ENCODE peak calls at places on chromosomes 11 and 22, in ten cellular contexts. D, J, V, Z, A, M, U, W, B and S are unnamed samples.

GRCh38 chr11:65842144-65842543 is 8.4 kb downstream of the SNX32 start:
- DNase-seq in W (no peak), U (no peak), V (no peak), A (no peak), Z (no peak), M (no peak), J (no peak), D (no peak), B (no peak), S (no peak)

GRCh38 chr11:123351375-123351774 is 78.7 kb upstream of the GRAMD1B start:
- DNase-seq in W (no peak), M (no peak), U (no peak), J (no peak), A (no peak), D (no peak), B (no peak), Z (no peak), V (no peak), S (peak; percentile 78)

GRCh38 chr22:20922141-20922751 is 5.0 kb downstream of the CRKL start:
- DNase-seq in M (no peak), U (no peak), W (no peak), B (no peak), Z (no peak), J (no peak), V (no peak), A (no peak), D (no peak), S (no peak)

GRCh38 chr22:31833930-31834329 is 80.1 kb downstream of the DEPDC5 start:
- DNase-seq in W (no peak), B (no peak), M (no peak), U (no peak), Z (no peak), J (no peak), A (no peak), V (no peak), D (no peak), S (no peak)

GRCh38 chr11:65645710-65646109 is 7.8 kb downstream of the SIPA1 start:
- DNase-seq in M (no peak), U (peak; percentile 53), W (no peak), A (no peak), V (peak; percentile 36), Z (no peak), B (no peak), D (no peak), J (peak; percentile 54), S (no peak)

GRCh38 chr11:11998091-11998781 is 10.2 kb downstream of the DKK3 start:
- DNase-seq in U (peak; percentile 88), Z (no peak), J (peak; percentile 95), A (peak; percentile 62), M (peak; percentile 30), V (peak; percentile 59), B (peak; percentile 66), W (no peak), D (peak; percentile 57), S (no peak)

GRCh38 chr22:23845661-23846469 is 7.1 kb upstream of the DERL3 start:
- DNase-seq in U (no peak), M (no peak), A (no peak), V (no peak), D (no peak), W (no peak), Z (no peak), J (no peak), B (no peak), S (no peak)

GRCh38 chr11:34964610-34965331 is 48.4 kb downstream of the PDHX start:
- DNase-seq in W (no peak), Z (no peak), V (no peak), M (no peak), A (no peak), J (no peak), U (no peak), D (no peak), B (no peak), S (no peak)

GRCh38 chr22:21803859-21804258 is 63.6 kb downstream of the MAPK1 start:
- DNase-seq in J (no peak), U (no peak), B (no peak), A (no peak), W (no peak), V (no peak), Z (no peak), M (no peak), D (no peak), S (no peak)

GRCh38 chr11:80281194-80281593 is 840.4 kb upstream of the TENM4 start:
- DNase-seq in A (no peak), J (no peak), D (no peak), U (no peak), M (no peak), B (no peak), Z (no peak), W (no peak), V (no peak), S (no peak)